ENCODE peak calls at places on chromosomes 16 and 17, in ten cellular contexts. One of them, this sample, is unnamed.

GRCh38 chr16:77398495-77398894 is 36.3 kb downstream of the ADAMTS18 start:
- DNase-seq in neural progenitor cell: no peak
- DNase-seq in right lobe of liver: no peak
- DNase-seq in A549: no peak
- DNase-seq in NCI-H1417: no peak
- DNase-seq in anterior cingulate cortex: no peak
- DNase-seq in CD4-positive, alpha-beta T cell: no peak
- DNase-seq in AG04450: no peak
- DNase-seq in AG09309: no peak
- DNase-seq in stimulated activated CD4-positive, alpha-beta T cell treated with anti-CD3 and anti-CD28 coated beads, Interleukin-1b, Interleukin-23, amount 100 ng/mL, for 1 hour: no peak
- DNase-seq in this sample: no peak

GRCh38 chr17:69651921-69652320 is 237.4 kb downstream of the MAP2K6 start:
- DNase-seq in anterior cingulate cortex: no peak
- DNase-seq in neural progenitor cell: no peak
- DNase-seq in stimulated activated CD4-positive, alpha-beta T cell treated with anti-CD3 and anti-CD28 coated beads, Interleukin-1b, Interleukin-23, amount 100 ng/mL, for 1 hour: no peak
- DNase-seq in right lobe of liver: no peak
- DNase-seq in NCI-H1417: no peak
- DNase-seq in AG09309: no peak
- DNase-seq in A549: no peak
- DNase-seq in CD4-positive, alpha-beta T cell: no peak
- DNase-seq in AG04450: no peak
- DNase-seq in this sample: no peak

GRCh38 chr16:60107467-60107866 is 1373.4 kb upstream of the GOT2 start:
- DNase-seq in right lobe of liver: no peak
- DNase-seq in AG04450: no peak
- DNase-seq in CD4-positive, alpha-beta T cell: no peak
- DNase-seq in NCI-H1417: no peak
- DNase-seq in neural progenitor cell: no peak
- DNase-seq in stimulated activated CD4-positive, alpha-beta T cell treated with anti-CD3 and anti-CD28 coated beads, Interleukin-1b, Interleukin-23, amount 100 ng/mL, for 1 hour: no peak
- DNase-seq in anterior cingulate cortex: no peak
- DNase-seq in A549: no peak
- DNase-seq in AG09309: no peak
- DNase-seq in this sample: no peak

GRCh38 chr16:85333744-85334640 is 221.7 kb upstream of the CIBAR2 start:
- DNase-seq in stimulated activated CD4-positive, alpha-beta T cell treated with anti-CD3 and anti-CD28 coated beads, Interleukin-1b, Interleukin-23, amount 100 ng/mL, for 1 hour: no peak
- DNase-seq in A549: no peak
- DNase-seq in NCI-H1417: no peak
- DNase-seq in neural progenitor cell: no peak
- DNase-seq in CD4-positive, alpha-beta T cell: no peak
- DNase-seq in AG04450: no peak
- DNase-seq in right lobe of liver: peak
- DNase-seq in anterior cingulate cortex: no peak
- DNase-seq in AG09309: no peak
- DNase-seq in this sample: no peak

GRCh38 chr16:82197540-82198240 is 27.7 kb upstream of the MPHOSPH6 start:
- DNase-seq in neural progenitor cell: no peak
- DNase-seq in anterior cingulate cortex: no peak
- DNase-seq in stimulated activated CD4-positive, alpha-beta T cell treated with anti-CD3 and anti-CD28 coated beads, Interleukin-1b, Interleukin-23, amount 100 ng/mL, for 1 hour: no peak
- DNase-seq in AG09309: no peak
- DNase-seq in CD4-positive, alpha-beta T cell: no peak
- DNase-seq in right lobe of liver: no peak
- DNase-seq in A549: no peak
- DNase-seq in NCI-H1417: no peak
- DNase-seq in AG04450: no peak
- DNase-seq in this sample: no peak

GRCh38 chr17:64148017-64148631 is 18.2 kb upstream of the ERN1 start:
- DNase-seq in CD4-positive, alpha-beta T cell: no peak
- DNase-seq in NCI-H1417: no peak
- DNase-seq in AG09309: no peak
- DNase-seq in right lobe of liver: no peak
- DNase-seq in anterior cingulate cortex: no peak
- DNase-seq in AG04450: no peak
- DNase-seq in neural progenitor cell: no peak
- DNase-seq in A549: peak
- DNase-seq in stimulated activated CD4-positive, alpha-beta T cell treated with anti-CD3 and anti-CD28 coated beads, Interleukin-1b, Interleukin-23, amount 100 ng/mL, for 1 hour: no peak
- DNase-seq in this sample: no peak

GRCh38 chr16:2897110-2897509 is 14.1 kb downstream of the FLYWCH2 start:
- DNase-seq in AG04450: no peak
- DNase-seq in neural progenitor cell: no peak
- DNase-seq in A549: no peak
- DNase-seq in right lobe of liver: no peak
- DNase-seq in anterior cingulate cortex: no peak
- DNase-seq in stimulated activated CD4-positive, alpha-beta T cell treated with anti-CD3 and anti-CD28 coated beads, Interleukin-1b, Interleukin-23, amount 100 ng/mL, for 1 hour: no peak
- DNase-seq in AG09309: no peak
- DNase-seq in NCI-H1417: no peak
- DNase-seq in CD4-positive, alpha-beta T cell: no peak
- DNase-seq in this sample: no peak

GRCh38 chr16:4976079-4976478 is 17.9 kb downstream of the SEC14L5 start:
- DNase-seq in AG04450: no peak
- DNase-seq in anterior cingulate cortex: no peak
- DNase-seq in neural progenitor cell: no peak
- DNase-seq in AG09309: no peak
- DNase-seq in stimulated activated CD4-positive, alpha-beta T cell treated with anti-CD3 and anti-CD28 coated beads, Interleukin-1b, Interleukin-23, amount 100 ng/mL, for 1 hour: no peak
- DNase-seq in right lobe of liver: no peak
- DNase-seq in NCI-H1417: no peak
- DNase-seq in CD4-positive, alpha-beta T cell: no peak
- DNase-seq in A549: no peak
- DNase-seq in this sample: peak

GRCh38 chr16:5607169-5607568 is 509.6 kb upstream of the EEF2KMT start:
- DNase-seq in neural progenitor cell: no peak
- DNase-seq in NCI-H1417: no peak
- DNase-seq in anterior cingulate cortex: no peak
- DNase-seq in CD4-positive, alpha-beta T cell: no peak
- DNase-seq in A549: no peak
- DNase-seq in right lobe of liver: no peak
- DNase-seq in AG04450: no peak
- DNase-seq in stimulated activated CD4-positive, alpha-beta T cell treated with anti-CD3 and anti-CD28 coated beads, Interleukin-1b, Interleukin-23, amount 100 ng/mL, for 1 hour: no peak
- DNase-seq in AG09309: no peak
- DNase-seq in this sample: no peak

GRCh38 chr17:6108987-6109386 is 38.8 kb downstream of the WSCD1 start:
- DNase-seq in stimulated activated CD4-positive, alpha-beta T cell treated with anti-CD3 and anti-CD28 coated beads, Interleukin-1b, Interleukin-23, amount 100 ng/mL, for 1 hour: no peak
- DNase-seq in right lobe of liver: no peak
- DNase-seq in A549: no peak
- DNase-seq in anterior cingulate cortex: no peak
- DNase-seq in NCI-H1417: no peak
- DNase-seq in neural progenitor cell: no peak
- DNase-seq in AG04450: no peak
- DNase-seq in AG09309: no peak
- DNase-seq in CD4-positive, alpha-beta T cell: no peak
- DNase-seq in this sample: no peak

GRCh38 chr17:77126519-77126918 is 14.2 kb upstream of the SEC14L1 start:
- DNase-seq in A549: peak
- DNase-seq in right lobe of liver: peak
- DNase-seq in NCI-H1417: peak
- DNase-seq in CD4-positive, alpha-beta T cell: no peak
- DNase-seq in stimulated activated CD4-positive, alpha-beta T cell treated with anti-CD3 and anti-CD28 coated beads, Interleukin-1b, Interleukin-23, amount 100 ng/mL, for 1 hour: no peak
- DNase-seq in AG09309: no peak
- DNase-seq in anterior cingulate cortex: no peak
- DNase-seq in neural progenitor cell: no peak
- DNase-seq in AG04450: no peak
- DNase-seq in this sample: no peak

GRCh38 chr16:19316846-19317245 is 31.3 kb downstream of the CLEC19A start:
- DNase-seq in stimulated activated CD4-positive, alpha-beta T cell treated with anti-CD3 and anti-CD28 coated beads, Interleukin-1b, Interleukin-23, amount 100 ng/mL, for 1 hour: no peak
- DNase-seq in anterior cingulate cortex: no peak
- DNase-seq in CD4-positive, alpha-beta T cell: no peak
- DNase-seq in A549: no peak
- DNase-seq in AG04450: no peak
- DNase-seq in NCI-H1417: no peak
- DNase-seq in AG09309: no peak
- DNase-seq in right lobe of liver: no peak
- DNase-seq in neural progenitor cell: peak
- DNase-seq in this sample: no peak

GRCh38 chr17:27596106-27596505 is 34.9 kb upstream of the LGALS9 start:
- DNase-seq in NCI-H1417: no peak
- DNase-seq in anterior cingulate cortex: no peak
- DNase-seq in right lobe of liver: no peak
- DNase-seq in A549: no peak
- DNase-seq in AG04450: no peak
- DNase-seq in neural progenitor cell: no peak
- DNase-seq in CD4-positive, alpha-beta T cell: no peak
- DNase-seq in stimulated activated CD4-positive, alpha-beta T cell treated with anti-CD3 and anti-CD28 coated beads, Interleukin-1b, Interleukin-23, amount 100 ng/mL, for 1 hour: no peak
- DNase-seq in AG09309: no peak
- DNase-seq in this sample: no peak

GRCh38 chr16:87936375-87937230 is at the start of gene CA5A:
- DNase-seq in neural progenitor cell: no peak
- DNase-seq in anterior cingulate cortex: no peak
- DNase-seq in CD4-positive, alpha-beta T cell: no peak
- DNase-seq in AG04450: no peak
- DNase-seq in stimulated activated CD4-positive, alpha-beta T cell treated with anti-CD3 and anti-CD28 coated beads, Interleukin-1b, Interleukin-23, amount 100 ng/mL, for 1 hour: no peak
- DNase-seq in A549: no peak
- DNase-seq in AG09309: no peak
- DNase-seq in NCI-H1417: no peak
- DNase-seq in right lobe of liver: peak
- DNase-seq in this sample: no peak

This sample was measured in AML-193.